ENCODE peak calls at places on chromosome 12, in seven cellular contexts. One of them, this sample, is unnamed.

GRCh38 chr12:57119294-57119693 is 8.1 kb upstream of the STAT6 start:
- DNase-seq in PC-3: no peak
- DNase-seq in neural progenitor cell: no peak
- DNase-seq in IMR-90: no peak
- DNase-seq in osteoblast: no peak
- DNase-seq in OCI-LY7: no peak
- DNase-seq in H1: no peak
- DNase-seq in this sample: no peak

GRCh38 chr12:99985129-99985570 is 414 bp upstream of the ANKS1B start:
- DNase-seq in PC-3: no peak
- DNase-seq in neural progenitor cell: no peak
- DNase-seq in IMR-90: no peak
- DNase-seq in osteoblast: no peak
- DNase-seq in H1: no peak
- DNase-seq in OCI-LY7: no peak
- DNase-seq in this sample: peak; percentile 9

GRCh38 chr12:124398578-124399227 is 103.8 kb downstream of the RFLNA start:
- DNase-seq in osteoblast: no peak
- DNase-seq in PC-3: no peak
- DNase-seq in H1: no peak
- DNase-seq in OCI-LY7: no peak
- DNase-seq in IMR-90: no peak
- DNase-seq in neural progenitor cell: no peak
- DNase-seq in this sample: no peak

GRCh38 chr12:124927325-124928094 is 13.1 kb upstream of the UBC start:
- DNase-seq in neural progenitor cell: peak; percentile 89
- DNase-seq in H1: peak; percentile 99
- DNase-seq in OCI-LY7: peak; percentile 85
- DNase-seq in PC-3: peak; percentile 97
- DNase-seq in IMR-90: peak; percentile 79
- DNase-seq in osteoblast: peak; percentile 92
- DNase-seq in this sample: peak; percentile 89

GRCh38 chr12:103208006-103208405 is 250.5 kb downstream of the ASCL1 start:
- DNase-seq in H1: no peak
- DNase-seq in OCI-LY7: no peak
- DNase-seq in neural progenitor cell: peak; percentile 93
- DNase-seq in osteoblast: no peak
- DNase-seq in PC-3: no peak
- DNase-seq in IMR-90: no peak
- DNase-seq in this sample: no peak

GRCh38 chr12:105485321-105485910 is 154.9 kb downstream of the C12orf75 start:
- DNase-seq in IMR-90: peak; percentile 65
- DNase-seq in osteoblast: no peak
- DNase-seq in OCI-LY7: no peak
- DNase-seq in H1: no peak
- DNase-seq in PC-3: peak; percentile 63
- DNase-seq in neural progenitor cell: no peak
- DNase-seq in this sample: peak; percentile 89

GRCh38 chr12:14272954-14273910 is 92.2 kb upstream of the ATF7IP start:
- DNase-seq in H1: no peak
- DNase-seq in PC-3: peak; percentile 21
- DNase-seq in neural progenitor cell: no peak
- DNase-seq in IMR-90: peak; percentile 53
- DNase-seq in osteoblast: no peak
- DNase-seq in OCI-LY7: peak; percentile 50
- DNase-seq in this sample: peak; percentile 27

GRCh38 chr12:7959278-7960063 is 23.5 kb upstream of the SLC2A3 start:
- DNase-seq in H1: no peak
- DNase-seq in OCI-LY7: peak; percentile 57
- DNase-seq in neural progenitor cell: peak; percentile 72
- DNase-seq in IMR-90: no peak
- DNase-seq in PC-3: peak; percentile 52
- DNase-seq in osteoblast: peak; percentile 39
- DNase-seq in this sample: no peak

GRCh38 chr12:109927622-109928021 is 27.5 kb downstream of the TCHP start:
- DNase-seq in PC-3: peak; percentile 69
- DNase-seq in neural progenitor cell: peak; percentile 60
- DNase-seq in IMR-90: peak; percentile 41
- DNase-seq in OCI-LY7: peak; percentile 46
- DNase-seq in H1: peak; percentile 62
- DNase-seq in osteoblast: peak; percentile 96
- DNase-seq in this sample: peak; percentile 22

GRCh38 chr12:66048843-66049537 is 81.6 kb downstream of the LLPH start:
- DNase-seq in PC-3: peak; percentile 62
- DNase-seq in IMR-90: peak; percentile 47
- DNase-seq in osteoblast: no peak
- DNase-seq in H1: no peak
- DNase-seq in neural progenitor cell: no peak
- DNase-seq in OCI-LY7: no peak
- DNase-seq in this sample: no peak

GRCh38 chr12:111578971-111579340 is 20.2 kb downstream of the ATXN2 start:
- DNase-seq in osteoblast: no peak
- DNase-seq in OCI-LY7: no peak
- DNase-seq in PC-3: no peak
- DNase-seq in neural progenitor cell: no peak
- DNase-seq in H1: no peak
- DNase-seq in IMR-90: no peak
- DNase-seq in this sample: no peak

GRCh38 chr12:48004941-48005749 is 869 bp upstream of the COL2A1 start:
- DNase-seq in IMR-90: no peak
- DNase-seq in PC-3: no peak
- DNase-seq in osteoblast: no peak
- DNase-seq in H1: no peak
- DNase-seq in OCI-LY7: no peak
- DNase-seq in neural progenitor cell: peak; percentile 65
- DNase-seq in this sample: no peak

GRCh38 chr12:26701604-26702215 is 131.3 kb downstream of the ITPR2 start:
- DNase-seq in PC-3: peak; percentile 80
- DNase-seq in neural progenitor cell: peak; percentile 71
- DNase-seq in H1: no peak
- DNase-seq in osteoblast: peak; percentile 42
- DNase-seq in OCI-LY7: peak; percentile 54
- DNase-seq in IMR-90: peak; percentile 70
- DNase-seq in this sample: peak; percentile 79

GRCh38 chr12:3683670-3684069 is 69.2 kb downstream of the CRACR2A start:
- DNase-seq in osteoblast: no peak
- DNase-seq in OCI-LY7: no peak
- DNase-seq in H1: peak; percentile 24
- DNase-seq in IMR-90: peak; percentile 31
- DNase-seq in PC-3: peak; percentile 6
- DNase-seq in neural progenitor cell: no peak
- DNase-seq in this sample: peak; percentile 22

GRCh38 chr12:64392221-64392620 is 1.7 kb upstream of the C12orf56 start:
- DNase-seq in osteoblast: peak; percentile 72
- DNase-seq in IMR-90: peak; percentile 56
- DNase-seq in H1: no peak
- DNase-seq in neural progenitor cell: peak; percentile 49
- DNase-seq in PC-3: peak; percentile 76
- DNase-seq in OCI-LY7: peak; percentile 24
- DNase-seq in this sample: peak; percentile 42

GRCh38 chr12:2855546-2855945 is 1.3 kb downstream of the TEX52 start:
- DNase-seq in H1: no peak
- DNase-seq in neural progenitor cell: no peak
- DNase-seq in OCI-LY7: no peak
- DNase-seq in PC-3: no peak
- DNase-seq in osteoblast: no peak
- DNase-seq in IMR-90: no peak
- DNase-seq in this sample: no peak

GRCh38 chr12:103841690-103842584 is 903 bp upstream of the NT5DC3 start:
- DNase-seq in PC-3: peak; percentile 100
- DNase-seq in OCI-LY7: no peak
- DNase-seq in neural progenitor cell: no peak
- DNase-seq in IMR-90: peak; percentile 76
- DNase-seq in H1: peak; percentile 85
- DNase-seq in osteoblast: peak; percentile 90
- DNase-seq in this sample: peak; percentile 46

GRCh38 chr12:95547522-95548055 is 3.7 kb downstream of the USP44 start:
- DNase-seq in OCI-LY7: peak; percentile 32
- DNase-seq in neural progenitor cell: peak; percentile 54
- DNase-seq in PC-3: no peak
- DNase-seq in osteoblast: no peak
- DNase-seq in IMR-90: peak; percentile 96
- DNase-seq in H1: no peak
- DNase-seq in this sample: peak; percentile 49

GRCh38 chr12:47602330-47602729 is 103.5 kb downstream of the RPAP3 start:
- DNase-seq in osteoblast: peak; percentile 77
- DNase-seq in IMR-90: peak; percentile 52
- DNase-seq in H1: no peak
- DNase-seq in OCI-LY7: no peak
- DNase-seq in neural progenitor cell: no peak
- DNase-seq in PC-3: no peak
- DNase-seq in this sample: peak; percentile 72

GRCh38 chr12:113427882-113428281 is 5.7 kb downstream of the SDSL start:
- DNase-seq in osteoblast: no peak
- DNase-seq in OCI-LY7: no peak
- DNase-seq in IMR-90: no peak
- DNase-seq in H1: no peak
- DNase-seq in PC-3: no peak
- DNase-seq in neural progenitor cell: no peak
- DNase-seq in this sample: no peak

GRCh38 chr12:650983-651382 is 12.3 kb downstream of the NINJ2 start:
- DNase-seq in OCI-LY7: no peak
- DNase-seq in neural progenitor cell: no peak
- DNase-seq in PC-3: no peak
- DNase-seq in IMR-90: no peak
- DNase-seq in osteoblast: peak; percentile 27
- DNase-seq in H1: no peak
- DNase-seq in this sample: no peak

GRCh38 chr12:57522887-57523705 is 472 bp downstream of the MBD6 start:
- DNase-seq in H1: peak; percentile 65
- DNase-seq in neural progenitor cell: no peak
- DNase-seq in IMR-90: peak; percentile 49
- DNase-seq in PC-3: peak; percentile 46
- DNase-seq in OCI-LY7: peak; percentile 73
- DNase-seq in osteoblast: peak; percentile 90
- DNase-seq in this sample: peak; percentile 54

GRCh38 chr12:29695026-29695425 is 88.7 kb downstream of the TMTC1 start:
- DNase-seq in osteoblast: no peak
- DNase-seq in OCI-LY7: no peak
- DNase-seq in neural progenitor cell: no peak
- DNase-seq in H1: no peak
- DNase-seq in PC-3: no peak
- DNase-seq in IMR-90: no peak
- DNase-seq in this sample: no peak

GRCh38 chr12:81078469-81079196 is 754 bp downstream of the ACSS3 start:
- DNase-seq in IMR-90: peak; percentile 46
- DNase-seq in H1: no peak
- DNase-seq in PC-3: no peak
- DNase-seq in neural progenitor cell: peak; percentile 31
- DNase-seq in osteoblast: peak; percentile 79
- DNase-seq in OCI-LY7: no peak
- DNase-seq in this sample: peak; percentile 67

DNA sequence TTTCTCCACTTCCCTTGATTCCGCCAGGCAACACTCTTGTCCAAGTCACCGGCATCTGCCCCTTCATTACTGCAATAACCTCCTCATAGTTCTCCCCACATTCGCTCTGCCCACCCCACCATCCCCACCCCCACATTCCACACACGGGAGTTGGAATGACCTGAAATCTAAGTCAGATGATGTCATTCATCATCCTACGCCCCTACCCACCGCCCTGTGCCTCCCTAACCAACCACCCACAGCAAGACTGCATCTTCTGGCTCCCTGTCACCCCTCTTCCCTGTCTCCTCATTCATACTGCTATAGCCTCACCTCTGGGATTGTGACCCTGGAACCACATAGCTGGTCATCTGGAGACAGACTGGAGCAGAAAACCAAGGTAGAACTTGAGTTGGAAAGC is 7.9 kb upstream of the PWP1 start:
- DNase-seq in OCI-LY7: no peak
- DNase-seq in H1: no peak
- DNase-seq in osteoblast: no peak
- DNase-seq in IMR-90: no peak
- DNase-seq in PC-3: no peak
- DNase-seq in neural progenitor cell: no peak
- DNase-seq in this sample: no peak
- H3K4me2 ChIP-seq in OCI-LY7: no peak overlapping the region
- H3K4me2 ChIP-seq in H1: no peak overlapping the region
- H3K4me2 ChIP-seq in osteoblast: no peak overlapping the region
- H3K4me2 ChIP-seq in IMR-90: no peak overlapping the region
- H3K4me2 ChIP-seq in PC-3: no peak overlapping the region
- H3K4me2 ChIP-seq in neural progenitor cell: no peak overlapping the region
- H3K4me2 ChIP-seq in this sample: no peak overlapping the region

DNA sequence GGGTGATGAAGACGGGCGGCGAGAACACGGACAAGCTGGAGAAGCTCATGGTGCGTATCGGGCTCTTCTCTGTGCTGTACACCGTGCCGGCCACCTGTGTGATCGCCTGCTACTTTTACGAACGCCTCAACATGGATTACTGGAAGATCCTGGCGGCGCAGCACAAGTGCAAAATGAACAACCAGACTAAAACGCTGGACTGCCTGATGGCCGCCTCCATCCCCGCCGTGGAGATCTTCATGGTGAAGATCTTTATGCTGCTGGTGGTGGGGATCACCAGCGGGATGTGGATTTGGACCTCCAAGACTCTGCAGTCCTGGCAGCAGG is 1.9 kb downstream of the FZD10 start:
- DNase-seq in osteoblast: no peak
- DNase-seq in IMR-90: no peak
- DNase-seq in H1: no peak
- DNase-seq in PC-3: no peak
- DNase-seq in neural progenitor cell: no peak
- DNase-seq in OCI-LY7: no peak
- DNase-seq in this sample: no peak
- TF ChIP-seq CTCF in osteoblast: no peak
- TF ChIP-seq CTCF in IMR-90: no peak
- TF ChIP-seq CTCF in H1: no peak
- TF ChIP-seq CTCF in PC-3: no peak
- TF ChIP-seq CTCF in neural progenitor cell: no peak
- TF ChIP-seq CTCF in OCI-LY7: no peak
- TF ChIP-seq CTCF in this sample: no peak

GRCh38 chr12:68189766-68190700 is 30.5 kb upstream of the IFNG start:
- DNase-seq in osteoblast: peak; percentile 78
- DNase-seq in IMR-90: peak; percentile 8
- DNase-seq in PC-3: peak; percentile 39
- DNase-seq in OCI-LY7: no peak
- DNase-seq in neural progenitor cell: no peak
- DNase-seq in H1: no peak
- DNase-seq in this sample: peak; percentile 90
- H3K4me2 ChIP-seq in osteoblast: no peak overlapping the region
- H3K4me2 ChIP-seq in IMR-90: no peak overlapping the region
- H3K4me2 ChIP-seq in PC-3: no peak overlapping the region
- H3K4me2 ChIP-seq in OCI-LY7: no peak overlapping the region
- H3K4me2 ChIP-seq in neural progenitor cell: no peak overlapping the region
- H3K4me2 ChIP-seq in H1: no peak overlapping the region
- H3K4me2 ChIP-seq in this sample: no peak overlapping the region

GRCh38 chr12:34022079-34022830 is at the start of gene ALG10:
- DNase-seq in H1: peak; percentile 91
- DNase-seq in PC-3: peak; percentile 98
- DNase-seq in IMR-90: peak; percentile 97
- DNase-seq in neural progenitor cell: peak; percentile 97
- DNase-seq in osteoblast: peak; percentile 76
- DNase-seq in OCI-LY7: peak; percentile 98
- DNase-seq in this sample: peak; percentile 96

DNA sequence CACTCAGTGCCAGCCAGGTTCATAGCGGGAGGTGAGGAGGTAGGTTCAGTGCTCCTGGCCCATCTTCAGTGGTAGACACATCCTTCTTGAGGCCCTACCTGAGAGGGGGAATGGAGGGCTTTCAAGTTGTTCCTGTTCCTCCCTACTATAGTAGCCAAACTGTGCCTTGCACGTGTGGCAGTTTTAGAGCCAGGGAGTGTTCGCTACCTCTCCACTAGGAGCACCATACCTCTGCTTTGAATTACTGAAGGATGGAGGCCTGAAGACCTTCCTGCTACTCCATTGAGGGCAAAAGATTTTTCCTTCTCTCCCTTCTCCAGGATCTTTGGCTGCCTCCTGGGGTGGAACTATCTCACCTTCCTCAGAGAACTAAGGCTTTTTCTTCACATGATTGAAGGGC is 5.9 kb upstream of the ALG10 start:
- DNase-seq in neural progenitor cell: no peak
- DNase-seq in PC-3: no peak
- DNase-seq in osteoblast: no peak
- DNase-seq in IMR-90: no peak
- DNase-seq in H1: no peak
- DNase-seq in OCI-LY7: peak; percentile 18
- DNase-seq in this sample: no peak
- TF ChIP-seq CTCF in neural progenitor cell: no peak
- TF ChIP-seq CTCF in PC-3: no peak
- TF ChIP-seq CTCF in osteoblast: no peak
- TF ChIP-seq CTCF in IMR-90: no peak
- TF ChIP-seq CTCF in H1: peak; percentile 40
- TF ChIP-seq CTCF in OCI-LY7: no peak
- TF ChIP-seq CTCF in this sample: no peak

This sample was measured in fibroblast of lung.